ENCODE peak calls at places on chromosomes 4 and X, in four cellular contexts. B is stromal cell of bone marrow, M is GM12891, K is bronchial epithelial cell. Q is an unnamed sample.

GRCh38 chrX:112808007-112808406 is 32.6 kb downstream of the AMOT start:
- DNase-seq in B (no peak), M (no peak), K (no peak), Q (no peak)

GRCh38 chr4:129403848-129404247 is 307.9 kb downstream of the C4orf33 start:
- DNase-seq in B (no peak), M (no peak), K (no peak), Q (no peak)

GRCh38 chr4:148954011-148954749 is 512.0 kb upstream of the NR3C2 start:
- DNase-seq in B (no peak), M (no peak), K (no peak), Q (no peak)

GRCh38 chr4:179750374-179750773 is 2308.1 kb upstream of the AGA start:
- DNase-seq in B (no peak), M (no peak), K (no peak), Q (no peak)

GRCh38 chrX:121349263-121349662 is 301.9 kb downstream of the GLUD2 start:
- DNase-seq in B (no peak), M (no peak), K (no peak), Q (no peak)

GRCh38 chr4:139912423-139912822 is 241.6 kb downstream of the MAML3 start:
- DNase-seq in B (no peak), M (no peak), K (no peak), Q (no peak)

GRCh38 chr4:87093443-87094123 is 126.8 kb downstream of the KLHL8 start:
- DNase-seq in B (no peak), M (peak), K (peak), Q (peak)

GRCh38 chr4:95129708-95130343 is 372.1 kb downstream of the BMPR1B start:
- DNase-seq in B (peak), M (no peak), K (peak), Q (no peak)

GRCh38 chr4:176587920-176588319 is 204.8 kb downstream of the VEGFC start:
- DNase-seq in B (peak), M (no peak), K (no peak), Q (no peak)

GRCh38 chrX:149825424-149825823 is 43.7 kb downstream of the MAGEA9 start:
- DNase-seq in B (no peak), M (no peak), K (no peak), Q (no peak)

GRCh38 chr4:38141808-38142500 is 181.8 kb downstream of the PTTG2 start:
- DNase-seq in B (no peak), M (no peak), K (peak), Q (no peak)

GRCh38 chr4:13921805-13922204 is 294.3 kb upstream of the BOD1L1 start:
- DNase-seq in B (no peak), M (no peak), K (no peak), Q (no peak)

GRCh38 chrX:46665232-46666162 is 91.9 kb downstream of the CHST7 start:
- DNase-seq in B (no peak), M (no peak), K (peak), Q (no peak)

GRCh38 chr4:119592708-119593298 is 35.8 kb downstream of the PDE5A start:
- DNase-seq in B (no peak), M (no peak), K (no peak), Q (no peak)

GRCh38 chr4:83535945-83536648 is at the start of gene GPAT3:
- DNase-seq in B (no peak), M (peak), K (peak), Q (peak)

GRCh38 chr4:5689065-5689464 is 19.3 kb downstream of the EVC2 start:
- DNase-seq in B (no peak), M (no peak), K (no peak), Q (no peak)

GRCh38 chr4:154124539-154125255 is 335.8 kb upstream of the SFRP2 start:
- DNase-seq in B (peak), M (no peak), K (peak), Q (no peak)